ENCODE peak calls at places on chromosomes 3 and 15, in ten cellular contexts. Y is SK-N-SH, T is GM23338, B is HCT116, K is H1, P is spleen, X is esophagus muscularis mucosa, R is Panc1, D is endothelial cell of umbilical vein, E is sigmoid colon. M is an unnamed sample.

GRCh38 chr3:123378409-123378915 is 70.4 kb downstream of the ADCY5 start:
- DNase-seq in T (no peak), B (no peak), R (no peak), E (no peak), K (no peak), D (no peak), P (no peak), X (no peak), Y (no peak), M (no peak)

GRCh38 chr3:104190681-104191080 is 1176.0 kb upstream of the ALCAM start:
- DNase-seq in K (no peak), R (no peak), X (no peak), Y (no peak), E (no peak), D (peak; percentile 66), T (peak; percentile 21), P (no peak), B (no peak), M (no peak)

GRCh38 chr15:92009162-92009561 is 155.7 kb downstream of the SLCO3A1 start:
- DNase-seq in Y (no peak), R (no peak), B (no peak), X (no peak), T (no peak), K (no peak), D (no peak), P (no peak), E (no peak), M (no peak)

GRCh38 chr3:138946554-138947302 is at the start of the genes FOXL2 and FOXL2NB:
- DNase-seq in P (peak; percentile 81), T (peak; percentile 84), R (no peak), K (no peak), E (no peak), X (no peak), Y (peak; percentile 44), D (no peak), B (no peak), M (no peak)

GRCh38 chr3:25441234-25441856 is 13.3 kb downstream of the RARB start:
- DNase-seq in T (peak; percentile 65), R (peak; percentile 8), E (no peak), K (no peak), D (no peak), P (no peak), B (peak; percentile 15), X (no peak), Y (no peak), M (no peak)

GRCh38 chr15:56996746-56997470 is 78.5 kb downstream of the TCF12 start:
- DNase-seq in P (no peak), B (no peak), Y (no peak), K (no peak), D (no peak), E (no peak), R (no peak), X (no peak), T (no peak), M (no peak)

GRCh38 chr3:134600166-134600670 is 50.6 kb downstream of the KY start:
- DNase-seq in E (no peak), D (no peak), T (no peak), K (no peak), R (no peak), B (no peak), P (no peak), Y (no peak), X (peak; percentile 47), M (no peak)

GRCh38 chr15:78930577-78931388 is 14.1 kb downstream of the CTSH start:
- DNase-seq in R (peak; percentile 85), D (peak; percentile 27), B (peak; percentile 57), K (no peak), T (no peak), P (peak; percentile 61), E (peak; percentile 86), Y (peak; percentile 72), X (no peak), M (peak; percentile 95)

GRCh38 chr3:4987374-4988296 is 8.4 kb downstream of the BHLHE40 start:
- DNase-seq in T (no peak), B (no peak), K (no peak), R (no peak), E (no peak), Y (no peak), D (no peak), P (no peak), X (no peak), M (no peak)

GRCh38 chr3:4988815-4989648 is 9.8 kb downstream of the BHLHE40 start:
- DNase-seq in X (peak; percentile 92), E (peak; percentile 82), P (no peak), Y (no peak), T (no peak), D (no peak), B (no peak), K (no peak), R (no peak), M (peak; percentile 88)

GRCh38 chr3:4986175-4986610 is 7.0 kb downstream of the BHLHE40 start:
- DNase-seq in D (no peak), Y (no peak), K (no peak), E (no peak), X (no peak), R (no peak), B (no peak), P (no peak), T (no peak), M (no peak)

GRCh38 chr3:4985330-4986174 is 6.3 kb downstream of the BHLHE40 start:
- DNase-seq in E (no peak), R (no peak), D (peak; percentile 90), P (no peak), K (no peak), Y (no peak), X (no peak), B (peak; percentile 77), T (peak; percentile 28), M (peak; percentile 49)

GRCh38 chr3:4986611-4987373 is 7.6 kb downstream of the BHLHE40 start:
- DNase-seq in B (peak; percentile 98), T (peak; percentile 97), P (peak; percentile 97), R (no peak), E (peak; percentile 99), X (peak; percentile 99), D (peak; percentile 97), K (peak; percentile 85), Y (peak; percentile 92), M (peak; percentile 98)
- TF ChIP-seq POLR2AphosphoS5 in B (peak; percentile 88), T (no peak), P (peak; percentile 98), R (peak; percentile 65), E (peak; percentile 93), X (peak; percentile 99), D (peak; percentile 89), K (peak; percentile 42), Y (peak; percentile 68), M (peak; percentile 97)

GRCh38 chr3:191254098-191254873 is 55.2 kb downstream of the OSTN start:
- DNase-seq in T (no peak), X (no peak), R (no peak), E (no peak), P (no peak), B (no peak), D (no peak), Y (no peak), K (no peak), M (no peak)

GRCh38 chr3:191255156-191255555 is 56.1 kb downstream of the OSTN start:
- DNase-seq in R (no peak), B (no peak), X (no peak), K (no peak), T (no peak), D (no peak), Y (no peak), P (no peak), E (no peak), M (no peak)

GRCh38 chr3:191257286-191257685 is 58.2 kb downstream of the OSTN start:
- DNase-seq in T (no peak), D (no peak), K (no peak), B (no peak), P (no peak), E (no peak), R (no peak), Y (no peak), X (no peak), M (no peak)

GRCh38 chr3:191259486-191259885 is 60.4 kb downstream of the OSTN start:
- DNase-seq in K (no peak), Y (no peak), R (no peak), D (no peak), P (no peak), X (no peak), E (no peak), B (no peak), T (no peak), M (no peak)

DNA sequence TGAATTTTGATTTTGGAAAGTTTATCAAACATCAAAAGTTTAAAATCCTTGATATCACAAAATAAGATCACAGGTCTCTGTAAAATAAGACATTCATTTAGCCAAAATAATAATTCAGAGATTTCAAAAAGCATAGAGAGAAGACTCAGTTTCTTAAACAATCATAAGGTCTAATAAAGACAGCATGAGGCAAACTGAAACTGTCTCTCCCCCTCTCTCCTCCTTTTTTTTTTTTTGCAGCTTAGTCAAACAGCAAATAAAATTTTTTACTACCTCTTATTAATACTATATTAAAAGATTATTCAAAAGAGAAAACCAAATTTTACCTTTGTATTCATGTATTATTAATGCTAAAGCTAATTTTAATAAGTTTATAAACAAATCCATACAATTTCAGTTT is 57.4 kb downstream of the OSTN start:
- DNase-seq in R (no peak), Y (no peak), B (no peak), E (no peak), P (no peak), X (no peak), D (no peak), T (no peak), K (no peak), M (no peak)
- H3K27ac ChIP-seq in R (no peak overlapping the region), Y (no peak overlapping the region), B (no peak overlapping the region), E (no peak overlapping the region), P (no peak overlapping the region), X (no peak overlapping the region), D (no peak overlapping the region), T (no peak overlapping the region), K (no peak overlapping the region), M (no peak overlapping the region)

GRCh38 chr3:171829841-171830559 is 13.1 kb upstream of the TMEM212 start:
- DNase-seq in P (peak; percentile 89), R (peak; percentile 69), X (no peak), D (peak; percentile 96), B (no peak), E (peak; percentile 89), T (peak; percentile 86), K (no peak), Y (peak; percentile 59), M (peak; percentile 38)
- TF ChIP-seq POLR2AphosphoS5 in P (peak; percentile 56), R (peak; percentile 36), X (peak; percentile 80), D (peak; percentile 11), B (no peak), E (peak; percentile 61), T (no peak), K (no peak), Y (no peak), M (peak; percentile 39)

GRCh38 chr3:118942651-118943050 is 92.0 kb downstream of the IGSF11 start:
- DNase-seq in Y (no peak), K (no peak), T (no peak), E (no peak), D (no peak), X (no peak), P (no peak), R (no peak), B (no peak), M (no peak)

GRCh38 chr3:118943597-118943996 is 91.0 kb downstream of the IGSF11 start:
- DNase-seq in X (no peak), Y (peak; percentile 13), P (no peak), K (no peak), B (no peak), D (no peak), E (no peak), T (no peak), R (no peak), M (no peak)

GRCh38 chr3:118941236-118941635 is 93.4 kb downstream of the IGSF11 start:
- DNase-seq in R (no peak), X (no peak), Y (no peak), K (no peak), E (no peak), P (no peak), B (no peak), D (no peak), T (no peak), M (no peak)

GRCh38 chr3:118945834-118946233 is 88.8 kb downstream of the IGSF11 start:
- DNase-seq in E (no peak), R (no peak), K (no peak), Y (peak; percentile 44), D (no peak), X (no peak), T (no peak), B (no peak), P (no peak), M (no peak)

GRCh38 chr3:118942195-118942594 is 92.5 kb downstream of the IGSF11 start:
- DNase-seq in K (no peak), D (no peak), P (no peak), E (no peak), T (no peak), Y (no peak), R (no peak), X (no peak), B (no peak), M (no peak)
- H3K27ac ChIP-seq in K (no peak overlapping the region), D (no peak overlapping the region), P (no peak overlapping the region), E (no peak overlapping the region), T (no peak overlapping the region), Y (no peak overlapping the region), R (no peak overlapping the region), X (no peak overlapping the region), B (no peak overlapping the region), M (no peak overlapping the region)

M was measured in prostate gland.